ENCODE peak calls at places on chromosome 7, in five cellular contexts. S, Z, A, B and R are unnamed samples.

GRCh38 chr7:129719980-129720732 is 108.6 kb downstream of the NRF1 start:
- DNase-seq in S (no peak), Z (no peak), A (no peak), B (no peak), R (no peak)

GRCh38 chr7:116953372-116953726 is at the start of gene ST7:
- DNase-seq in S (peak; percentile 73), Z (peak; percentile 50), A (peak; percentile 77), B (peak; percentile 88), R (peak; percentile 87)

GRCh38 chr7:120274899-120275298 is 1.9 kb downstream of the KCND2 start:
- DNase-seq in S (no peak), Z (no peak), A (no peak), B (no peak), R (no peak)

GRCh38 chr7:132475669-132476116 is 100.6 kb downstream of the PLXNA4 start:
- DNase-seq in S (peak; percentile 83), Z (no peak), A (no peak), B (no peak), R (peak; percentile 71)

GRCh38 chr7:107972075-107972482 is 30.9 kb downstream of the LAMB1 start:
- DNase-seq in S (no peak), Z (no peak), A (no peak), B (no peak), R (peak; percentile 50)

GRCh38 chr7:112986256-112987031 is 100.2 kb downstream of the GPR85 start:
- DNase-seq in S (no peak), Z (peak; percentile 30), A (no peak), B (no peak), R (no peak)

GRCh38 chr7:36965625-36966024 is 241.3 kb upstream of the AOAH start:
- DNase-seq in S (no peak), Z (no peak), A (no peak), B (no peak), R (no peak)

GRCh38 chr7:116815041-116815440 is 47.3 kb upstream of the CAPZA2 start:
- DNase-seq in S (no peak), Z (no peak), A (no peak), B (no peak), R (no peak)

GRCh38 chr7:27647489-27647888 is 15.2 kb downstream of the HIBADH start:
- DNase-seq in S (no peak), Z (no peak), A (no peak), B (no peak), R (no peak)

GRCh38 chr7:100400656-100401055 is 27.4 kb downstream of the PILRA start:
- DNase-seq in S (peak; percentile 50), Z (no peak), A (peak; percentile 43), B (no peak), R (peak; percentile 50)

GRCh38 chr7:119288401-119288800 is 984.6 kb upstream of the KCND2 start:
- DNase-seq in S (no peak), Z (no peak), A (no peak), B (no peak), R (no peak)

GRCh38 chr7:149070372-149071140 is 20.0 kb downstream of the ZNF786 start:
- DNase-seq in S (no peak), Z (no peak), A (no peak), B (no peak), R (no peak)

GRCh38 chr7:4871930-4872675 is 10.3 kb upstream of the PAPOLB start:
- DNase-seq in S (peak; percentile 95), Z (no peak), A (no peak), B (no peak), R (peak; percentile 99)

GRCh38 chr7:113015038-113015645 is 71.5 kb downstream of the GPR85 start:
- DNase-seq in S (no peak), Z (peak; percentile 16), A (no peak), B (peak; percentile 80), R (peak; percentile 55)

GRCh38 chr7:30932562-30932961 is 20.9 kb downstream of the AQP1 start:
- DNase-seq in S (no peak), Z (no peak), A (no peak), B (no peak), R (peak; percentile 17)

GRCh38 chr7:151821806-151822540 is 54.9 kb downstream of the PRKAG2 start:
- DNase-seq in S (no peak), Z (no peak), A (no peak), B (no peak), R (no peak)

GRCh38 chr7:2524808-2525140 is 5.2 kb downstream of the LFNG start:
- DNase-seq in S (no peak), Z (no peak), A (no peak), B (no peak), R (no peak)

GRCh38 chr7:104328970-104329825 is 795 bp downstream of the LHFPL3 start:
- DNase-seq in S (no peak), Z (no peak), A (no peak), B (no peak), R (peak; percentile 62)

GRCh38 chr7:151851782-151852181 is 25.1 kb downstream of the PRKAG2 start:
- DNase-seq in S (no peak), Z (no peak), A (peak; percentile 21), B (no peak), R (no peak)

GRCh38 chr7:30446266-30446665 is 32.3 kb downstream of the NOD1 start:
- DNase-seq in S (no peak), Z (no peak), A (no peak), B (no peak), R (no peak)

GRCh38 chr7:5082806-5083205 is 37.1 kb downstream of the RBAK start:
- DNase-seq in S (no peak), Z (no peak), A (no peak), B (no peak), R (peak; percentile 30)

GRCh38 chr7:99618726-99619125 is 2.0 kb downstream of the ZSCAN25 start:
- DNase-seq in S (no peak), Z (peak; percentile 58), A (no peak), B (peak; percentile 32), R (no peak)